ENCODE peak calls at places on chromosome 14, in seven cellular contexts. Y, E, G, C, V, A and H are unnamed samples.

GRCh38 chr14:93733646-93734045 is 54.6 kb downstream of the PRIMA1 start:
- DNase-seq in Y (no peak), E (no peak), A (no peak), C (no peak), V (no peak), G (peak; percentile 66), H (no peak)

GRCh38 chr14:104321151-104322130 is 183.1 kb downstream of the KIF26A start:
- DNase-seq in Y (no peak), A (no peak), V (no peak), C (no peak), E (no peak), G (no peak), H (no peak)

GRCh38 chr14:57161583-57161982 is 107.1 kb downstream of the EXOC5 start:
- DNase-seq in G (no peak), E (no peak), Y (no peak), C (no peak), V (no peak), A (no peak), H (no peak)

GRCh38 chr14:104296388-104297312 is 158.3 kb downstream of the KIF26A start:
- DNase-seq in Y (peak; percentile 13), G (no peak), V (no peak), E (peak; percentile 10), A (no peak), C (no peak), H (no peak)

GRCh38 chr14:28773917-28774691 is 7.5 kb downstream of the FOXG1 start:
- DNase-seq in E (no peak), G (no peak), A (no peak), Y (peak; percentile 52), C (peak; percentile 48), V (no peak), H (no peak)

GRCh38 chr14:68386446-68386845 is 406.4 kb downstream of the ZFP36L1 start:
- DNase-seq in Y (no peak), G (no peak), C (no peak), E (no peak), V (no peak), A (no peak), H (no peak)

GRCh38 chr14:50901361-50901760 is 29.5 kb downstream of the ABHD12B start:
- DNase-seq in A (no peak), C (no peak), Y (no peak), E (no peak), V (no peak), G (no peak), H (no peak)

GRCh38 chr14:59362533-59362932 is 102.6 kb downstream of the GPR135 start:
- DNase-seq in C (no peak), G (no peak), V (no peak), A (no peak), Y (peak; percentile 53), E (no peak), H (no peak)

GRCh38 chr14:68753696-68754095 is 39.2 kb downstream of the ZFP36L1 start:
- DNase-seq in A (no peak), E (no peak), G (no peak), Y (peak; percentile 55), V (no peak), C (no peak), H (no peak)

GRCh38 chr14:104254735-104255400 is 116.5 kb downstream of the KIF26A start:
- DNase-seq in E (no peak), G (no peak), A (no peak), Y (no peak), C (no peak), V (no peak), H (no peak)

GRCh38 chr14:30195946-30196345 is 268.3 kb upstream of the PRKD1 start:
- DNase-seq in G (no peak), A (no peak), V (no peak), E (no peak), C (no peak), Y (peak; percentile 60), H (no peak)

GRCh38 chr14:90780519-90780918 is 35.7 kb downstream of the TTC7B start:
- DNase-seq in V (no peak), G (peak; percentile 4), A (no peak), Y (no peak), C (no peak), E (no peak), H (no peak)

GRCh38 chr14:95829321-95829720 is 47.3 kb upstream of the TUNAR start:
- DNase-seq in Y (no peak), A (no peak), C (no peak), G (no peak), E (no peak), V (no peak), H (no peak)

DNA sequence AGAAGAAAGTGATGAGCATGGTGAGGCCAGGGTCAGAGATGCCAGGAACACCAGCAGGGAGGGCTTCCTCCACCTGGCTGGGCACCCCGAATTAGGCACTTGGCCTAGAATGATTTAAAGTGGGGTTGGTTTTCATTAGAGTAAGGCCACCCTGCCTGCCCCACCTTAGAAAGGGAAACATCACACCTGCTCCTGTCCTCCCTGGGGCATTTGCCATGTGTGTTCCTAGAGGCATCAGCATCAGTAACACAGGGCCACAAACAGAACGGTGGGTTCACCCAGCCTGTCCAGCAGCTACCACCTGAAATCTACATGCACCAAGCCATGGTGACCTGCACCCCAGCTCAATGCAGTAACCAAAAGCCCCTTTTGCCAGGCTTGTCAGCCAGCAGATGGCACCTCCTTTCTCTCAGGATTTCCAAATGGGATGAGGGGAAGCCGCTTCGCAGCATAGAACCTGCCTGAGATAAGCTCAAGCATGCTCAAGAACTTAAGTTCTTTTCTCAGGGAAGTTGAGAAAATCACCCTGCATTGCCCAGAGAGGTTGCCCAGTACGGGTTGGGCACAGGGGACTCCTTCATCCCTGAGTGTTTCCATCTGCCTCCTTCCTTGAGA is 338.8 kb downstream of the DPF3 start:
- DNase-seq in E (no peak), Y (no peak), A (no peak), G (no peak), C (no peak), V (no peak), H (no peak)
- TF ChIP-seq CTCF in E (peak; percentile 37), Y (no peak), A (peak; percentile 6), G (no peak), C (no peak), V (no peak), H (peak; percentile 10)

DNA sequence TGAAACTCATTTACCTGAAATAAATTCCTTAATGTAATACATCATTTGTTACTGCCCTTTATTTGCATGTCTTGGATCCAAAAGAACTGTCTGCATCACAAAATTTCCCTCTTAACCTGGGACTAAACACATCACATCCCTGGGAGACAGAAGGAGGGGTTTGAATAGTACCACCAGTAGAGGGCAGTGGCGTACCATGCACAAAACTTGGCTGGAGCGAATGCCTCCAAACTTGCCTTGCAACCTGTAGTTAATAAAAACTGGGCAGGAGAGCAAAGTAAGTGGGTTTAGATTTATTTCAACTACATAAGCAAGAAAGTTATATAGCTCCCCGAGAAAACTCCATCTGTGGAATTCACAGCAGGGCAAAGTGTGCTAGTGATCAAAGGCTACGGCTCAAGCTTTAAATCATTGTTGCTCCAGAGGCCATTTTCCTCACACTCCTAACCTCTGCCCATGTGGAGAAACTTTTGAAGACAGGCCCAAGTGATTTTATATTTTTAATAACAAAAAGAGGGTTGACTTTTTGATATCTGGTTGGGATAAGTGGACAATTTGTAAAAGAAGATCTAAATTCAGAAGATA is 1176.7 kb upstream of the SEL1L start:
- DNase-seq in G (peak; percentile 38), V (peak; percentile 8), C (peak; percentile 28), E (no peak), A (peak; percentile 21), Y (peak; percentile 69), H (peak; percentile 55)
- TF ChIP-seq CTCF in G (peak; percentile 35), V (peak; percentile 78), C (peak; percentile 54), E (peak; percentile 81), A (peak; percentile 78), Y (peak; percentile 74), H (peak; percentile 85)

GRCh38 chr14:77375973-77376372 is 921 bp downstream of the TMED8 start:
- DNase-seq in A (no peak), E (no peak), C (no peak), V (no peak), Y (no peak), G (no peak), H (no peak)

GRCh38 chr14:77377502-77377844 is 294 bp downstream of the SAMD15 start:
- DNase-seq in V (no peak), Y (no peak), E (no peak), C (no peak), A (no peak), G (no peak), H (no peak)

GRCh38 chr14:77375164-77375950 is 1.5 kb downstream of the TMED8 start:
- DNase-seq in G (no peak), V (no peak), Y (no peak), A (no peak), E (no peak), C (no peak), H (no peak)

GRCh38 chr14:77376380-77376770 is 519 bp downstream of the TMED8 start:
- DNase-seq in E (peak; percentile 16), V (no peak), G (peak; percentile 21), A (peak; percentile 8), C (peak; percentile 47), Y (peak; percentile 25), H (no peak)

DNA sequence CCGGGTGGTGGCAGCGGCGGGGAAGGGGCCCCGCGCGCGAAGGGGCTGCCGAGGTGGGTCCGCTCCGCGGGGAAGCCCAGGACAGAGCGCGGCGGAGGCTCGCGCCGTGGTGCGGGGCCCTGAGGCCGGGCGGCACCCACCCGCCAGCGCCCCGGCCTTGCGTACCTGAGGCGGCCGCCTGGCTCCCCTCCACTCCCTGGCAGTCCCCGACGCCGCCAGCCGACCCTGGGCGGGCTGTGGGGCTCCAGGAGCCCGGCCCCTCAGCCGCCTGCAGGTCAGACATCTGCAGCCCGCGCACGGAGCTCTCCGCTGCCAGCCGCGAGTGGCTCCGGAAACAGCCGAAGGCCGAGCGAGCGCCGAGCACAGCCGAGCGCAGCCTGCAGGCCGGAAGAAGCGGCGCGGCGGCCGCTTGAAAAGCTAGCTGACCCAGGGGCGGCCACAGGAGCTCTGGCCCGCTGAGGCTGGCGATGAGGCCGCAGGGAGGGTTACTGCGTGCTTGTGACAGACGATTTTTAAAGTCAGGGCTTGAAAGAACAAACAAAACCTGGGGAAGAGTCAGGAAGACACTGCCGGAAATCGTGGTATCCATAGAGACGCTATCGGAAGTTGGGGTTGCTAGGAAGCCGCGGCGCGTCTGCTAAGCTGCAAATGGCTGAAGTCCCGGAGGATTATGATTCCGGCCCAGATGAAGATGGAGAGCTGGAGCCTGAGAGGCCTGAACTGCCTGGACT is at the start of the genes SAMD15 and TMED8:
- DNase-seq in V (peak; percentile 97), G (peak; percentile 84), C (peak; percentile 96), A (peak; percentile 84), Y (peak; percentile 86), E (peak; percentile 88), H (peak; percentile 66)
- TF ChIP-seq CTCF in V (peak; percentile 46), G (peak; percentile 43), C (no peak), A (peak; percentile 44), Y (peak; percentile 14), E (peak; percentile 53), H (peak; percentile 29)

GRCh38 chr14:77549451-77549850 is 50.8 kb upstream of the ISM2 start:
- DNase-seq in A (no peak), V (no peak), C (no peak), G (no peak), E (no peak), Y (no peak), H (no peak)

GRCh38 chr14:77543240-77543551 is 44.6 kb upstream of the ISM2 start:
- DNase-seq in C (no peak), G (no peak), A (no peak), V (no peak), E (no peak), Y (no peak), H (no peak)

GRCh38 chr14:77544571-77544970 is 46.0 kb upstream of the ISM2 start:
- DNase-seq in G (no peak), C (no peak), Y (no peak), E (no peak), V (no peak), A (no peak), H (no peak)

GRCh38 chr14:77543637-77544334 is 45.2 kb upstream of the ISM2 start:
- DNase-seq in A (no peak), Y (peak; percentile 49), V (no peak), E (no peak), C (no peak), G (no peak), H (no peak)

GRCh38 chr14:77547512-77547911 is 48.9 kb upstream of the ISM2 start:
- DNase-seq in C (no peak), G (no peak), A (no peak), Y (no peak), E (no peak), V (no peak), H (no peak)
- TF ChIP-seq CTCF in C (no peak), G (no peak), A (no peak), Y (peak; percentile 25), E (no peak), V (peak; percentile 58), H (no peak)